ENCODE peak calls at places on chromosomes 11 and 22, in seven cellular contexts. F, U, A, L, N, Y and T are unnamed samples.

GRCh38 chr11:33507967-33508366 is 192.7 kb downstream of the C11orf91 start:
- DNase-seq in Y (peak), U (no peak), N (peak), F (no peak), A (no peak), L (no peak), T (no peak)

GRCh38 chr11:114142646-114143045 is 83.1 kb downstream of the ZBTB16 start:
- DNase-seq in U (no peak), F (no peak), Y (no peak), A (no peak), L (no peak), N (no peak), T (no peak)

GRCh38 chr11:68904458-68904847 is 762 bp downstream of the IGHMBP2 start:
- DNase-seq in U (no peak), L (no peak), A (no peak), N (peak), Y (peak), F (no peak), T (no peak)

GRCh38 chr11:73752903-73753302 is 8.0 kb downstream of the RAB6A start:
- DNase-seq in L (no peak), N (no peak), A (no peak), Y (no peak), U (no peak), F (no peak), T (no peak)

GRCh38 chr11:117239295-117239694 is 6.8 kb downstream of the RNF214 start:
- DNase-seq in A (no peak), Y (peak), L (no peak), N (peak), F (no peak), U (peak), T (no peak)

GRCh38 chr11:77752518-77752917 is 68.0 kb downstream of the RSF1 start:
- DNase-seq in L (no peak), Y (no peak), A (no peak), U (no peak), F (no peak), N (no peak), T (no peak)

GRCh38 chr11:69874178-69874983 is 55.2 kb upstream of the FGF3 start:
- DNase-seq in L (no peak), A (no peak), F (no peak), U (no peak), N (no peak), Y (no peak), T (peak)

GRCh38 chr11:124402326-124402922 is 3.6 kb upstream of the OR8B3 start:
- DNase-seq in Y (peak), L (peak), A (no peak), N (peak), F (no peak), U (peak), T (no peak)

GRCh38 chr11:8765294-8765693 is 82.7 kb downstream of the RPL27A start:
- DNase-seq in U (no peak), A (no peak), Y (peak), F (no peak), L (no peak), N (no peak), T (no peak)

GRCh38 chr11:104402812-104403521 is 239.0 kb upstream of the PDGFD start:
- DNase-seq in N (peak), A (no peak), L (no peak), U (no peak), F (no peak), Y (no peak), T (no peak)

GRCh38 chr11:119722281-119722794 is 6.7 kb downstream of the NECTIN1 start:
- DNase-seq in N (peak), F (no peak), A (peak), U (no peak), Y (no peak), L (no peak), T (no peak)

GRCh38 chr11:119723952-119724325 is 5.1 kb downstream of the NECTIN1 start:
- DNase-seq in Y (no peak), U (no peak), L (no peak), F (no peak), N (no peak), A (no peak), T (no peak)

GRCh38 chr11:119720311-119720710 is 8.7 kb downstream of the NECTIN1 start:
- DNase-seq in Y (no peak), U (no peak), F (no peak), N (no peak), A (no peak), L (no peak), T (peak)

GRCh38 chr11:119723243-119723951 is 5.6 kb downstream of the NECTIN1 start:
- DNase-seq in F (no peak), Y (no peak), A (no peak), L (no peak), U (no peak), N (no peak), T (no peak)

DNA sequence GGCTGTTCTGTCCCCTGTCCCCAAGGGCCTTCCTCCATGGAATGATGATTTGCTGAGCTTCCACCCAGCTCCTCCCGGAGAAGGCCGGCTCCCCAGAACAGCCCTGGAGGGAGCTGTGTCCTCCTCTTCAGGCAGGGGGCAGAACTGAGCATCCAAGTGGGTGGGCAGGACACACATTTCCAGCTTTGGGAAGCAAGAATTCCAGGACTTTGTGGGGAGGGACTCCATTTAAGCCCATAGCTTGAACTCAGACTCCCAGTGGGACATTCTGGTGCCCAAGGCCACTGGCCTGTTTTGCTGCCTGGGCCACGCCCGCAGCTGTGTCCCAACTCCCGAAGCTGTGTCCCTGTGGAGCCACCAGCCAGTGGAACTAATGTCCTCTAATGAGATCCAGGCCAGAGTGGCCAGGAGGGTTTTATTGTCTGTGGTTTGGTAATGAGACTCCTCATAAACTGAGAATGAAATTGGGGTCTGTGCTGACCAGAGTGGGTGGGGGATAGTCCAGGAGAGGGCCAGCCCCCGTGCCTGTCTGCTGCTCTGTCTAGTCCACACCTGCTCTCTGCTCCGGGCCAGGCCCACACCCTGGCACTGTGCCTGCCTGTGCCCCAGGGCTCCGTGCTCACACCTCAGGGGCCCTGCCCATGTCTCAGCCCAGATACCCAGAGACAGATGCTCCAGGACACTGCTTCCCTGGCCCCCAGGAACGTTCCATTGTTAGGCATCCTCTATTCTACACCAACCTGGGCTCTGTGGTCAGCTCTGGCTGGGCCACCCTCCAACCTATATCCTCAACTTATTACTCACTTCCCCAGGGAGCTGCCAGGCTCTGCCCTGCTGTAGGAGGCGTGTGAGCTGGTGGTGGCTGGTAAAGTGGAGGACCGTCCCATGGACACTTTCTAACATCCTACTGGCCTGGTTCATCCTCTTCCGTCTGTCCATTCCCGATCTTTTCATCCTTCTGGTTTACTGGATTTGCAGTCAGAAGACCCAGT is 7.6 kb downstream of the NECTIN1 start:
- DNase-seq in A (no peak), U (no peak), F (no peak), L (peak), N (no peak), Y (peak), T (peak)
- TF ChIP-seq CTCF in A (no peak), U (peak), F (no peak), L (peak), N (peak), Y (peak), T (peak)

DNA sequence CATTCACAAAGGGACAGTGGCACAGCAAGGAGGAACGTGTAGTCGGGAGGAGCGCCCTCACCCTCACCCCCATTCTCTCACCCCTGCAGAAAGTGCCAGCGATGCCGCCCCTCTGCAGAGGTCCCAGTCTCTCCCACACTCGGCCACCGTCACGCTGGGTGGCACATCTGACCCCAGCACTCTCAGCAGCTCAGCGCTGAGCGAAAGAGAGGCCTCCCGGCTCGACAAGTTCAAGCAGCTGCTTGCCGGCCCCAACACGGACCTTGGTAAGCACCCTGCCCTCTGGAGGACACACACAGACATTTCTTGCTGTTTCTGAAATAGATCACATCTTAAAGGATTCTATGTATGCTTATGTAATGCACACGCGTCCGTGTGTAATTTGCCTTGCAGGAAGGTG is 34.9 kb downstream of the TBC1D22A start:
- DNase-seq in L (no peak), U (no peak), A (no peak), Y (peak), N (peak), F (no peak), T (no peak)
- TF ChIP-seq CTCF in L (no peak), U (no peak), A (no peak), Y (peak), N (peak), F (no peak), T (peak)

DNA sequence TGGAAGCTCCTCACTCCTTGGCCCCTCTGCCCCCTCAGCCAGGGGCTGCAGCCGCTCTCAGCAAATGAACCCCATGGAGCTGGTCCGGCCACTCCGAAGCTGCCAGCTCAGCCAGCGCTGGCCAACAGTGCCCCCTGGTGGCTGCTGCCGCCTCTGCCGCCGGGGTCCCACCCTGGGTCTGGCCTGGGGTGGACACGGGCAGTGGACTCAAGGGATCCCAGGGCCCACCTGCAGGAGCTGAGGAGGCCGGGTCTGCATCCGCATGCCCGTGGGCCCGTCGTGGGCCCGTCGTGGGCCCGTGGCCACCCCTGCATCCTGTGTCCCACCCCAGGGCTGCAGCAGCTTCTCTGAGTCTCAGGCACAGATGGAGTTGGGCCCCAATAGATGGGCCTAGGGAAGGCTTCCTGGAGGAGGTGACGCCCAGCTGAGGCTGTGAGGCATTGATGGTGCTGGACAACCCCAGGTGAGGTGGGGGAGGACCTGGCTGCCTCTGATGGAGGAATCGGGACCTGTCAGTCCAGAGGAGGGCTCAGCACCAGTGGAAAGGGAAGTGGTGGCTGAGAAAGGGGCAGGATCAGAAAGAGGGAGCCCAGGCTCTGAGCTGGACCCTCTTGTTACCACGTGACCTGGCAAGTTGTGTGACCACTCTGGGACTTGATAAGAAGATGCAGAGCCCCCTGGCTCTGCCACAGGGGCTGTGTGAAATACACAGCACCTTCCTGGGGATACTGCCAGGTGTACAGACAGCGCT is 522.3 kb downstream of the BRD1 start:
- DNase-seq in U (no peak), L (peak), Y (peak), A (no peak), F (peak), N (peak), T (peak)
- TF ChIP-seq CTCF in U (no peak), L (peak), Y (peak), A (peak), F (no peak), N (peak), T (peak)

GRCh38 chr11:61827573-61828378 is at the start of gene FADS2:
- DNase-seq in A (peak), U (peak), F (peak), N (peak), Y (peak), L (peak), T (peak)
- TF ChIP-seq CTCF in A (no peak), U (peak), F (no peak), N (peak), Y (no peak), L (peak), T (peak)

GRCh38 chr11:130369713-130370112 is 55.0 kb upstream of the ZBTB44 start:
- DNase-seq in L (no peak), N (no peak), A (no peak), Y (no peak), U (no peak), F (no peak), T (no peak)

GRCh38 chr11:130369141-130369691 is 54.5 kb upstream of the ZBTB44 start:
- DNase-seq in U (no peak), F (no peak), A (no peak), L (no peak), N (no peak), Y (no peak), T (no peak)

GRCh38 chr11:130371004-130371590 is 56.4 kb upstream of the ZBTB44 start:
- DNase-seq in A (no peak), U (no peak), F (no peak), Y (no peak), N (peak), L (no peak), T (no peak)
- TF ChIP-seq CTCF in A (no peak), U (no peak), F (no peak), Y (no peak), N (peak), L (no peak), T (peak)

GRCh38 chr11:19644316-19644715 is 68.3 kb upstream of the NAV2 start:
- DNase-seq in Y (no peak), N (no peak), L (no peak), U (no peak), F (no peak), A (no peak), T (no peak)
- TF ChIP-seq CTCF in Y (no peak), N (no peak), L (no peak), U (no peak), F (no peak), A (no peak), T (no peak)

GRCh38 chr11:12748561-12748960 is 74.3 kb downstream of the TEAD1 start:
- DNase-seq in A (no peak), Y (no peak), N (no peak), U (no peak), L (no peak), F (no peak), T (no peak)

GRCh38 chr11:12743834-12744449 is 69.7 kb downstream of the TEAD1 start:
- DNase-seq in N (no peak), Y (no peak), F (no peak), L (no peak), A (no peak), U (no peak), T (no peak)

GRCh38 chr11:12744831-12745502 is 70.7 kb downstream of the TEAD1 start:
- DNase-seq in Y (no peak), A (no peak), N (no peak), U (no peak), F (no peak), L (no peak), T (no peak)

GRCh38 chr11:12745787-12746186 is 71.6 kb downstream of the TEAD1 start:
- DNase-seq in Y (no peak), A (no peak), F (no peak), N (no peak), U (no peak), L (no peak), T (no peak)

GRCh38 chr11:12746593-12747097 is 72.4 kb downstream of the TEAD1 start:
- DNase-seq in A (peak), U (peak), Y (peak), L (peak), N (peak), F (peak), T (peak)
- TF ChIP-seq CTCF in A (no peak), U (no peak), Y (no peak), L (no peak), N (no peak), F (no peak), T (no peak)